ENCODE peak calls at places on chromosomes 2 and 18, in four cellular contexts. H is psoas muscle; W is GM06990; Z is CD8-positive, alpha-beta memory T cell. M is an unnamed sample.

GRCh38 chr2:45595724-45596435 is 15.2 kb downstream of the SRBD1 start:
- DNase-seq in H (peak), W (no peak), Z (no peak), M (peak)

GRCh38 chr2:102442967-102443828 is 20.2 kb downstream of the IL18RAP start:
- DNase-seq in Z (no peak), H (no peak), W (no peak), M (no peak)

GRCh38 chr2:127208313-127208712 is 11.8 kb downstream of the CYP27C1 start:
- DNase-seq in W (no peak), Z (no peak), H (no peak), M (no peak)

GRCh38 chr2:171723724-171724683 is 36.7 kb downstream of the DYNC1I2 start:
- DNase-seq in Z (no peak), H (no peak), W (no peak), M (no peak)

GRCh38 chr2:214695789-214696188 is 113.7 kb downstream of the BARD1 start:
- DNase-seq in W (no peak), Z (no peak), H (no peak), M (no peak)

GRCh38 chr2:100919316-100919715 is 82.8 kb upstream of the RPL31 start:
- DNase-seq in W (peak), H (no peak), Z (no peak), M (no peak)

GRCh38 chr2:197345846-197346370 is 35.3 kb upstream of the ANKRD44 start:
- DNase-seq in W (no peak), H (no peak), Z (no peak), M (no peak)

GRCh38 chr2:46876741-46877384 is 38.7 kb downstream of the MCFD2 start:
- DNase-seq in W (no peak), H (no peak), Z (no peak), M (no peak)

GRCh38 chr18:48441405-48441881 is 32.3 kb upstream of the ZBTB7C start:
- DNase-seq in Z (no peak), H (peak), W (no peak), M (peak)

GRCh38 chr2:207625014-207625755 is at the start of gene METTL21A:
- DNase-seq in Z (peak), W (peak), H (peak), M (peak)

GRCh38 chr2:121356058-121356640 is 71.1 kb upstream of the TFCP2L1 start:
- DNase-seq in H (no peak), Z (no peak), W (no peak), M (no peak)

GRCh38 chr18:37252854-37253396 is 312.7 kb downstream of the CELF4 start:
- DNase-seq in Z (no peak), W (no peak), H (no peak), M (no peak)

GRCh38 chr2:108449410-108450200 is 599 bp downstream of the GCC2 start:
- DNase-seq in H (no peak), Z (peak), W (no peak), M (no peak)

GRCh38 chr18:36688020-36688965 is 140.5 kb downstream of the TPGS2 start:
- DNase-seq in W (peak), H (peak), Z (peak), M (no peak)

GRCh38 chr2:42169869-42170465 is 814 bp downstream of the EML4 start:
- DNase-seq in Z (no peak), H (no peak), W (no peak), M (no peak)

GRCh38 chr2:69581774-69582581 is 61.6 kb downstream of the AAK1 start:
- DNase-seq in Z (no peak), W (peak), H (no peak), M (no peak)

GRCh38 chr18:59957957-59958356 is 58.2 kb downstream of the PMAIP1 start:
- DNase-seq in W (peak), H (no peak), Z (no peak), M (peak)

GRCh38 chr2:67516358-67516757 is 119.2 kb downstream of the ETAA1 start:
- DNase-seq in H (no peak), W (no peak), Z (no peak), M (no peak)

GRCh38 chr2:30465171-30465545 is 18.1 kb downstream of the LCLAT1 start:
- DNase-seq in W (no peak), Z (no peak), H (no peak), M (no peak)

GRCh38 chr18:12906119-12906518 is 22.1 kb upstream of the PTPN2 start:
- DNase-seq in Z (no peak), H (no peak), W (no peak), M (no peak)

GRCh38 chr2:64036343-64036742 is 17.1 kb upstream of the VPS54 start:
- DNase-seq in Z (no peak), H (no peak), W (peak), M (no peak)

GRCh38 chr2:10772868-10773215 is 39.7 kb downstream of the PDIA6 start:
- DNase-seq in W (no peak), Z (no peak), H (no peak), M (no peak)

GRCh38 chr18:79433431-79433830 is 37.7 kb downstream of the NFATC1 start:
- DNase-seq in W (no peak), Z (no peak), H (no peak), M (no peak)

GRCh38 chr2:2647156-2647555 is 316.1 kb upstream of the MYT1L start:
- DNase-seq in W (no peak), Z (no peak), H (no peak), M (no peak)